ENCODE peak calls at places on chromosomes 13 and 19, in eight cellular contexts. One of them, this sample, is unnamed.

GRCh38 chr13:30308548-30308947 is 1.2 kb upstream of the KATNAL1 start:
- DNase-seq in NCI-H446 treated with DMSO at 0.1 percent for 48 hours: no peak
- DNase-seq in aorta: no peak
- DNase-seq in T-helper 2 cell: no peak
- DNase-seq in GM03348: peak
- DNase-seq in substantia nigra: no peak
- DNase-seq in breast epithelium: no peak
- DNase-seq in left lobe of liver: no peak
- DNase-seq in this sample: no peak

GRCh38 chr13:35923347-35923746 is 207.8 kb downstream of the DCLK1 start:
- DNase-seq in NCI-H446 treated with DMSO at 0.1 percent for 48 hours: no peak
- DNase-seq in aorta: no peak
- DNase-seq in T-helper 2 cell: no peak
- DNase-seq in GM03348: peak
- DNase-seq in substantia nigra: no peak
- DNase-seq in breast epithelium: no peak
- DNase-seq in left lobe of liver: no peak
- DNase-seq in this sample: no peak

GRCh38 chr19:33956941-33957340 is 160.3 kb downstream of the KCTD15 start:
- DNase-seq in NCI-H446 treated with DMSO at 0.1 percent for 48 hours: no peak
- DNase-seq in aorta: no peak
- DNase-seq in T-helper 2 cell: no peak
- DNase-seq in GM03348: no peak
- DNase-seq in substantia nigra: no peak
- DNase-seq in breast epithelium: no peak
- DNase-seq in left lobe of liver: peak
- DNase-seq in this sample: no peak

GRCh38 chr13:71605744-71606143 is 261.3 kb downstream of the DACH1 start:
- DNase-seq in NCI-H446 treated with DMSO at 0.1 percent for 48 hours: no peak
- DNase-seq in aorta: no peak
- DNase-seq in T-helper 2 cell: no peak
- DNase-seq in GM03348: no peak
- DNase-seq in substantia nigra: no peak
- DNase-seq in breast epithelium: no peak
- DNase-seq in left lobe of liver: no peak
- DNase-seq in this sample: no peak

GRCh38 chr13:93505104-93505952 is 278.7 kb downstream of the GPC6 start:
- DNase-seq in NCI-H446 treated with DMSO at 0.1 percent for 48 hours: no peak
- DNase-seq in aorta: no peak
- DNase-seq in T-helper 2 cell: no peak
- DNase-seq in GM03348: peak
- DNase-seq in substantia nigra: no peak
- DNase-seq in breast epithelium: no peak
- DNase-seq in left lobe of liver: no peak
- DNase-seq in this sample: no peak

GRCh38 chr19:13917888-13918406 is 11.9 kb downstream of the CC2D1A start:
- DNase-seq in NCI-H446 treated with DMSO at 0.1 percent for 48 hours: no peak
- DNase-seq in aorta: no peak
- DNase-seq in T-helper 2 cell: no peak
- DNase-seq in GM03348: no peak
- DNase-seq in substantia nigra: no peak
- DNase-seq in breast epithelium: no peak
- DNase-seq in left lobe of liver: peak
- DNase-seq in this sample: no peak

GRCh38 chr19:13122980-13123957 is 5.2 kb downstream of the NACC1 start:
- DNase-seq in NCI-H446 treated with DMSO at 0.1 percent for 48 hours: no peak
- DNase-seq in aorta: no peak
- DNase-seq in T-helper 2 cell: no peak
- DNase-seq in GM03348: no peak
- DNase-seq in substantia nigra: no peak
- DNase-seq in breast epithelium: no peak
- DNase-seq in left lobe of liver: no peak
- DNase-seq in this sample: no peak

GRCh38 chr19:7863157-7863970 is 10.8 kb downstream of the PRR36 start:
- DNase-seq in NCI-H446 treated with DMSO at 0.1 percent for 48 hours: no peak
- DNase-seq in aorta: no peak
- DNase-seq in T-helper 2 cell: no peak
- DNase-seq in GM03348: no peak
- DNase-seq in substantia nigra: no peak
- DNase-seq in breast epithelium: no peak
- DNase-seq in left lobe of liver: no peak
- DNase-seq in this sample: no peak

GRCh38 chr13:64369121-64369520 is 2861.0 kb downstream of the PCDH9 start:
- DNase-seq in NCI-H446 treated with DMSO at 0.1 percent for 48 hours: no peak
- DNase-seq in aorta: no peak
- DNase-seq in T-helper 2 cell: no peak
- DNase-seq in GM03348: no peak
- DNase-seq in substantia nigra: no peak
- DNase-seq in breast epithelium: no peak
- DNase-seq in left lobe of liver: no peak
- DNase-seq in this sample: no peak

GRCh38 chr13:70388935-70389334 is 280.7 kb upstream of the KLHL1 start:
- DNase-seq in NCI-H446 treated with DMSO at 0.1 percent for 48 hours: no peak
- DNase-seq in aorta: no peak
- DNase-seq in T-helper 2 cell: no peak
- DNase-seq in GM03348: no peak
- DNase-seq in substantia nigra: no peak
- DNase-seq in breast epithelium: no peak
- DNase-seq in left lobe of liver: no peak
- DNase-seq in this sample: no peak

GRCh38 chr19:39133431-39134270 is 8.1 kb downstream of the PAK4 start:
- DNase-seq in NCI-H446 treated with DMSO at 0.1 percent for 48 hours: no peak
- DNase-seq in aorta: no peak
- DNase-seq in T-helper 2 cell: no peak
- DNase-seq in GM03348: no peak
- DNase-seq in substantia nigra: no peak
- DNase-seq in breast epithelium: peak
- DNase-seq in left lobe of liver: no peak
- DNase-seq in this sample: no peak

GRCh38 chr19:51783373-51783772 is 11.6 kb upstream of the FPR3 start:
- DNase-seq in NCI-H446 treated with DMSO at 0.1 percent for 48 hours: no peak
- DNase-seq in aorta: no peak
- DNase-seq in T-helper 2 cell: no peak
- DNase-seq in GM03348: no peak
- DNase-seq in substantia nigra: no peak
- DNase-seq in breast epithelium: no peak
- DNase-seq in left lobe of liver: no peak
- DNase-seq in this sample: no peak

GRCh38 chr13:27374650-27375049 is 49.8 kb upstream of the GTF3A start:
- DNase-seq in NCI-H446 treated with DMSO at 0.1 percent for 48 hours: peak
- DNase-seq in aorta: peak
- DNase-seq in T-helper 2 cell: peak
- DNase-seq in GM03348: peak
- DNase-seq in substantia nigra: peak
- DNase-seq in breast epithelium: no peak
- DNase-seq in left lobe of liver: peak
- DNase-seq in this sample: peak

GRCh38 chr19:13366529-13367143 is 139.6 kb downstream of the CACNA1A start:
- DNase-seq in NCI-H446 treated with DMSO at 0.1 percent for 48 hours: no peak
- DNase-seq in aorta: no peak
- DNase-seq in T-helper 2 cell: no peak
- DNase-seq in GM03348: peak
- DNase-seq in substantia nigra: no peak
- DNase-seq in breast epithelium: no peak
- DNase-seq in left lobe of liver: no peak
- DNase-seq in this sample: no peak

GRCh38 chr13:113981611-113982295 is 7.9 kb upstream of the C13orf46 start:
- DNase-seq in NCI-H446 treated with DMSO at 0.1 percent for 48 hours: no peak
- DNase-seq in aorta: peak
- DNase-seq in T-helper 2 cell: no peak
- DNase-seq in GM03348: no peak
- DNase-seq in substantia nigra: no peak
- DNase-seq in breast epithelium: peak
- DNase-seq in left lobe of liver: no peak
- DNase-seq in this sample: no peak

GRCh38 chr13:106513025-106513424 is 22.4 kb downstream of the EFNB2 start:
- DNase-seq in NCI-H446 treated with DMSO at 0.1 percent for 48 hours: no peak
- DNase-seq in aorta: no peak
- DNase-seq in T-helper 2 cell: no peak
- DNase-seq in GM03348: no peak
- DNase-seq in substantia nigra: no peak
- DNase-seq in breast epithelium: no peak
- DNase-seq in left lobe of liver: no peak
- DNase-seq in this sample: no peak

GRCh38 chr19:44677019-44677809 is 5.9 kb downstream of the CEACAM19 start:
- DNase-seq in NCI-H446 treated with DMSO at 0.1 percent for 48 hours: no peak
- DNase-seq in aorta: no peak
- DNase-seq in T-helper 2 cell: no peak
- DNase-seq in GM03348: peak
- DNase-seq in substantia nigra: no peak
- DNase-seq in breast epithelium: no peak
- DNase-seq in left lobe of liver: no peak
- DNase-seq in this sample: no peak

GRCh38 chr13:81304121-81304659 is 963.3 kb upstream of the SPRY2 start:
- DNase-seq in NCI-H446 treated with DMSO at 0.1 percent for 48 hours: no peak
- DNase-seq in aorta: no peak
- DNase-seq in T-helper 2 cell: no peak
- DNase-seq in GM03348: no peak
- DNase-seq in substantia nigra: no peak
- DNase-seq in breast epithelium: no peak
- DNase-seq in left lobe of liver: no peak
- DNase-seq in this sample: no peak

GRCh38 chr19:10655457-10656312 is 1.5 kb downstream of the ILF3 start:
- DNase-seq in NCI-H446 treated with DMSO at 0.1 percent for 48 hours: no peak
- DNase-seq in aorta: no peak
- DNase-seq in T-helper 2 cell: no peak
- DNase-seq in GM03348: peak
- DNase-seq in substantia nigra: no peak
- DNase-seq in breast epithelium: no peak
- DNase-seq in left lobe of liver: no peak
- DNase-seq in this sample: no peak

GRCh38 chr13:110524484-110525254 is 36.9 kb downstream of the RAB20 start:
- DNase-seq in NCI-H446 treated with DMSO at 0.1 percent for 48 hours: no peak
- DNase-seq in aorta: no peak
- DNase-seq in T-helper 2 cell: no peak
- DNase-seq in GM03348: no peak
- DNase-seq in substantia nigra: no peak
- DNase-seq in breast epithelium: no peak
- DNase-seq in left lobe of liver: peak
- DNase-seq in this sample: no peak

GRCh38 chr13:42497798-42498197 is 76.2 kb upstream of the TNFSF11 start:
- DNase-seq in NCI-H446 treated with DMSO at 0.1 percent for 48 hours: no peak
- DNase-seq in aorta: no peak
- DNase-seq in T-helper 2 cell: no peak
- DNase-seq in GM03348: no peak
- DNase-seq in substantia nigra: no peak
- DNase-seq in breast epithelium: no peak
- DNase-seq in left lobe of liver: no peak
- DNase-seq in this sample: no peak

GRCh38 chr19:3140667-3141038 is 4.8 kb downstream of the GNA15 start:
- DNase-seq in NCI-H446 treated with DMSO at 0.1 percent for 48 hours: no peak
- DNase-seq in aorta: no peak
- DNase-seq in T-helper 2 cell: no peak
- DNase-seq in GM03348: no peak
- DNase-seq in substantia nigra: no peak
- DNase-seq in breast epithelium: no peak
- DNase-seq in left lobe of liver: no peak
- DNase-seq in this sample: no peak

GRCh38 chr19:54040003-54040402 is 23.7 kb downstream of the VSTM1 start:
- DNase-seq in NCI-H446 treated with DMSO at 0.1 percent for 48 hours: no peak
- DNase-seq in aorta: no peak
- DNase-seq in T-helper 2 cell: no peak
- DNase-seq in GM03348: no peak
- DNase-seq in substantia nigra: no peak
- DNase-seq in breast epithelium: no peak
- DNase-seq in left lobe of liver: no peak
- DNase-seq in this sample: no peak

GRCh38 chr13:94435604-94436226 is 43.8 kb downstream of the DCT start:
- DNase-seq in NCI-H446 treated with DMSO at 0.1 percent for 48 hours: peak
- DNase-seq in aorta: no peak
- DNase-seq in T-helper 2 cell: peak
- DNase-seq in GM03348: peak
- DNase-seq in substantia nigra: no peak
- DNase-seq in breast epithelium: no peak
- DNase-seq in left lobe of liver: no peak
- DNase-seq in this sample: no peak

GRCh38 chr13:112522578-112522977 is 65.4 kb downstream of the TUBGCP3 start:
- DNase-seq in NCI-H446 treated with DMSO at 0.1 percent for 48 hours: no peak
- DNase-seq in aorta: no peak
- DNase-seq in T-helper 2 cell: no peak
- DNase-seq in GM03348: no peak
- DNase-seq in substantia nigra: no peak
- DNase-seq in breast epithelium: no peak
- DNase-seq in left lobe of liver: no peak
- DNase-seq in this sample: no peak

GRCh38 chr19:4984448-4984990 is 15.6 kb downstream of the KDM4B start:
- DNase-seq in NCI-H446 treated with DMSO at 0.1 percent for 48 hours: no peak
- DNase-seq in aorta: peak
- DNase-seq in T-helper 2 cell: no peak
- DNase-seq in GM03348: no peak
- DNase-seq in substantia nigra: no peak
- DNase-seq in breast epithelium: no peak
- DNase-seq in left lobe of liver: no peak
- DNase-seq in this sample: no peak

GRCh38 chr13:78875792-78876580 is 217.0 kb upstream of the OBI1 start:
- DNase-seq in NCI-H446 treated with DMSO at 0.1 percent for 48 hours: no peak
- DNase-seq in aorta: no peak
- DNase-seq in T-helper 2 cell: no peak
- DNase-seq in GM03348: no peak
- DNase-seq in substantia nigra: no peak
- DNase-seq in breast epithelium: no peak
- DNase-seq in left lobe of liver: peak
- DNase-seq in this sample: no peak

GRCh38 chr19:16320987-16321386 is 3.6 kb upstream of the KLF2 start:
- DNase-seq in NCI-H446 treated with DMSO at 0.1 percent for 48 hours: no peak
- DNase-seq in aorta: no peak
- DNase-seq in T-helper 2 cell: no peak
- DNase-seq in GM03348: no peak
- DNase-seq in substantia nigra: no peak
- DNase-seq in breast epithelium: no peak
- DNase-seq in left lobe of liver: no peak
- DNase-seq in this sample: no peak

GRCh38 chr13:99916366-99917103 is 55.0 kb downstream of the ZIC5 start:
- DNase-seq in NCI-H446 treated with DMSO at 0.1 percent for 48 hours: peak
- DNase-seq in aorta: no peak
- DNase-seq in T-helper 2 cell: peak
- DNase-seq in GM03348: peak
- DNase-seq in substantia nigra: no peak
- DNase-seq in breast epithelium: no peak
- DNase-seq in left lobe of liver: no peak
- DNase-seq in this sample: no peak

GRCh38 chr19:14091086-14091884 is 734 bp upstream of the SAMD1 start:
- DNase-seq in NCI-H446 treated with DMSO at 0.1 percent for 48 hours: peak
- DNase-seq in aorta: peak
- DNase-seq in T-helper 2 cell: peak
- DNase-seq in GM03348: peak
- DNase-seq in substantia nigra: peak
- DNase-seq in breast epithelium: no peak
- DNase-seq in left lobe of liver: peak
- DNase-seq in this sample: no peak

GRCh38 chr13:49395416-49396277 is 48.2 kb downstream of the CAB39L start:
- DNase-seq in NCI-H446 treated with DMSO at 0.1 percent for 48 hours: peak
- DNase-seq in aorta: no peak
- DNase-seq in T-helper 2 cell: no peak
- DNase-seq in GM03348: peak
- DNase-seq in substantia nigra: no peak
- DNase-seq in breast epithelium: no peak
- DNase-seq in left lobe of liver: no peak
- DNase-seq in this sample: no peak

GRCh38 chr19:44770550-44771257 is 7.0 kb upstream of the CBLC start:
- DNase-seq in NCI-H446 treated with DMSO at 0.1 percent for 48 hours: peak
- DNase-seq in aorta: peak
- DNase-seq in T-helper 2 cell: peak
- DNase-seq in GM03348: peak
- DNase-seq in substantia nigra: peak
- DNase-seq in breast epithelium: peak
- DNase-seq in left lobe of liver: peak
- DNase-seq in this sample: peak

GRCh38 chr19:44626067-44626624 is 12.8 kb downstream of the IGSF23 start:
- DNase-seq in NCI-H446 treated with DMSO at 0.1 percent for 48 hours: no peak
- DNase-seq in aorta: peak
- DNase-seq in T-helper 2 cell: no peak
- DNase-seq in GM03348: peak
- DNase-seq in substantia nigra: no peak
- DNase-seq in breast epithelium: peak
- DNase-seq in left lobe of liver: no peak
- DNase-seq in this sample: no peak

GRCh38 chr19:18450934-18451836 is 13.3 kb upstream of the ISYNA1 start:
- DNase-seq in NCI-H446 treated with DMSO at 0.1 percent for 48 hours: peak
- DNase-seq in aorta: peak
- DNase-seq in T-helper 2 cell: peak
- DNase-seq in GM03348: peak
- DNase-seq in substantia nigra: peak
- DNase-seq in breast epithelium: peak
- DNase-seq in left lobe of liver: peak
- DNase-seq in this sample: peak